ENCODE peak calls at places on chromosome 17, in four cellular contexts. I, Z, H and T are unnamed samples.

GRCh38 chr17:82787081-82787848 is 35.4 kb downstream of the TBCD start:
- DNase-seq in I (no peak), Z (no peak), H (no peak), T (no peak)

GRCh38 chr17:82332669-82333278 is 792 bp downstream of the SECTM1 start:
- DNase-seq in I (peak), Z (peak), H (no peak), T (peak)

GRCh38 chr17:78925234-78925633 is at the start of gene TIMP2:
- DNase-seq in I (peak), Z (no peak), H (no peak), T (peak)

GRCh38 chr17:17780941-17781590 is 55.7 kb downstream of the SREBF1 start:
- DNase-seq in I (peak), Z (no peak), H (no peak), T (no peak)

GRCh38 chr17:76562734-76563148 is 22.9 kb downstream of the PRCD start:
- DNase-seq in I (peak), Z (no peak), H (no peak), T (no peak)

GRCh38 chr17:37535906-37536305 is 46.2 kb downstream of the DUSP14 start:
- DNase-seq in I (no peak), Z (no peak), H (no peak), T (no peak)

GRCh38 chr17:5822281-5823060 is 238.2 kb upstream of the NLRP1 start:
- DNase-seq in I (no peak), Z (no peak), H (no peak), T (no peak)

GRCh38 chr17:38636054-38636453 is 30.3 kb upstream of the SRCIN1 start:
- DNase-seq in I (no peak), Z (no peak), H (no peak), T (peak)

GRCh38 chr17:182164-182751 is 808 bp upstream of the DOC2B start:
- DNase-seq in I (no peak), Z (no peak), H (no peak), T (peak)

GRCh38 chr17:59521465-59522126 is 43.8 kb upstream of the DHX40 start:
- DNase-seq in I (peak), Z (peak), H (peak), T (peak)

GRCh38 chr17:63984651-63985386 is 12.1 kb upstream of the SCN4A start:
- DNase-seq in I (no peak), Z (peak), H (no peak), T (no peak)

GRCh38 chr17:64095144-64095882 is 34.6 kb downstream of the ERN1 start:
- DNase-seq in I (no peak), Z (peak), H (no peak), T (no peak)

GRCh38 chr17:49676276-49676868 is 1.5 kb downstream of the SPOP start:
- DNase-seq in I (no peak), Z (no peak), H (peak), T (no peak)

GRCh38 chr17:61251939-61252865 is 147.4 kb upstream of the TBX2 start:
- DNase-seq in I (peak), Z (no peak), H (no peak), T (no peak)

GRCh38 chr17:82064433-82065192 is 991 bp downstream of the DUS1L start:
- DNase-seq in I (no peak), Z (no peak), H (no peak), T (no peak)

GRCh38 chr17:58789160-58789559 is 33.5 kb downstream of the PPM1E start:
- DNase-seq in I (no peak), Z (no peak), H (no peak), T (no peak)

GRCh38 chr17:81906476-81907218 is 4.6 kb downstream of the PCYT2 start:
- DNase-seq in I (no peak), Z (no peak), H (no peak), T (peak)

GRCh38 chr17:47235923-47236322 is 17.7 kb upstream of the ITGB3 start:
- DNase-seq in I (no peak), Z (no peak), H (no peak), T (no peak)

GRCh38 chr17:2980211-2980903 is 83.0 kb downstream of the OR1D5 start:
- DNase-seq in I (no peak), Z (no peak), H (no peak), T (no peak)

GRCh38 chr17:54836723-54837462 is 63.8 kb upstream of the TOM1L1 start:
- DNase-seq in I (no peak), Z (no peak), H (no peak), T (no peak)

GRCh38 chr17:41404024-41404651 is 6.7 kb upstream of the KRT31 start:
- DNase-seq in I (no peak), Z (peak), H (no peak), T (no peak)

GRCh38 chr17:72182256-72182890 is 61.6 kb downstream of the SOX9 start:
- DNase-seq in I (no peak), Z (no peak), H (no peak), T (no peak)

GRCh38 chr17:75806822-75807500 is 22.4 kb downstream of the UNK start:
- DNase-seq in I (no peak), Z (no peak), H (no peak), T (no peak)

GRCh38 chr17:48162946-48163506 is 55.5 kb downstream of the SNX11 start:
- DNase-seq in I (no peak), Z (no peak), H (no peak), T (no peak)

GRCh38 chr17:7650509-7651096 is at the start of gene ATP1B2:
- DNase-seq in I (peak), Z (no peak), H (no peak), T (peak)

GRCh38 chr17:29592850-29593545 is at the start of gene ANKRD13B:
- DNase-seq in I (peak), Z (no peak), H (no peak), T (peak)

DNA sequence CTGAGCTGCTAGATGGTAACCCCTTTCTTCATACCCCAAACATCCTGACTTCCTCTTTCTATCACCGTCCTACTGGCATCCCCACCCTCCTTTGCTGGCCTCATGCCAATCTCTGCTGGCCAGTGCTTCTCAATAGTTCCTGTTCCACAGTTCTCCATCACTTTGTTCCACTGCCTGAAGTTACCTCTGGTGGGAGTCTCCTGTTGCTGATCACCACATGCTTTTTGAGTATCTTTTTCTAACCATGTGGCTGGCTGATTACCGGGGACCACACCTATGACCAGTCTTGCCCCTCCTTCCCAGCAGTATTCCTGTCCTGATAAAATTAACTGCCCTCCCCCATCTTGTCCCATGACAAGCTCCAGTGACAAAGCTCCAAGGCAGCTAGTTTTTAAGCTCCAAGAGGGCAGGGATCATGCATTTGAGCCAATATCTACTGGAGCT is 380.4 kb upstream of the CCL2 start:
- DNase-seq in I (no peak), Z (no peak), H (no peak), T (no peak)
- TF ChIP-seq JUND in I (no peak), Z (no peak), H (no peak), T (no peak)

DNA sequence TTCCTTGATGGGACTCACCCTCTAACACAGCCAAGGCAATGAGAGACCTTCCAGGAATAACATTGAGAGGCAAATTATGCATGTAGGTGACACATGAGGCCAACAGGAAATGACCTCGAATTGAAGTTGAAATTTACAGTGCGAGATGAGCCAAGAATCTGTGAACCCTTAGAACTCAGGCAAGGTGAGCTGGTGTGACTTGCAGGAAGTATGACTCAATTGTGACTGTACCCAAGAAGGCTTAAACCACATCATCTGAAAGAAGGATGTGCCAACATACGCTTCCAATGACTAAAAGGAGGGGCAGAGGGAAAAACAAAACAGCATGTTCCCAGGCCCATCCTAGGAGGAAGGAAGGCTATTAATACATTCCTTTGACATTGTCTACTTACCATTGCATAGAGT is 44.8 kb downstream of the PITPNC1 start:
- DNase-seq in I (no peak), Z (peak), H (peak), T (no peak)
- TF ChIP-seq JUND in I (peak), Z (peak), H (peak), T (no peak)

DNA sequence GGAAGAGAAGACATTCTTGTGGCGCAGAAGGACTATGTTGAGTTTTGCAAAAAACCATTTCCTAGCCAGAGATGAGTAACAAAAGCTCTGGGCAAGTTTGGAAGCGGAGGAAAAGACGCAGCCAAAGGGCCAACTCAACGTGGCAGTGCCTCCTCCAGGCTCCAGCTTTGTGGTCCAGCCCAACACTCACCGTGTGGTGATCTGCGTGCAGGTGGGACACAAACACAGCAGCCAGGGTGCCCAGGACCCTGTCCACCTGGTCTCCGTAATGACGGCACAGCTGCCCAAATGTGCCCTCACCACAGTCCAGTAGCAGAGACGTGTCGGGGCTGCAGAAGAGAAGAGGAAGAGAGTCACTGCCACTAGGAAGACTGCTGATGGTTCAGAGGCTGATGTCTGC is 21.5 kb downstream of the ELAC2 start:
- DNase-seq in I (no peak), Z (no peak), H (no peak), T (no peak)
- TF ChIP-seq JUND in I (no peak), Z (no peak), H (no peak), T (no peak)

GRCh38 chr17:40317880-40318834 is 9.2 kb downstream of the RARA start:
- DNase-seq in I (peak), Z (peak), H (peak), T (peak)

GRCh38 chr17:40320771-40321501 is 12.0 kb downstream of the RARA start:
- DNase-seq in I (no peak), Z (no peak), H (no peak), T (no peak)

GRCh38 chr17:40319651-40320550 is 10.9 kb downstream of the RARA start:
- DNase-seq in I (peak), Z (no peak), H (no peak), T (peak)

GRCh38 chr17:40317345-40317873 is 8.4 kb downstream of the RARA start:
- DNase-seq in I (peak), Z (peak), H (no peak), T (peak)

DNA sequence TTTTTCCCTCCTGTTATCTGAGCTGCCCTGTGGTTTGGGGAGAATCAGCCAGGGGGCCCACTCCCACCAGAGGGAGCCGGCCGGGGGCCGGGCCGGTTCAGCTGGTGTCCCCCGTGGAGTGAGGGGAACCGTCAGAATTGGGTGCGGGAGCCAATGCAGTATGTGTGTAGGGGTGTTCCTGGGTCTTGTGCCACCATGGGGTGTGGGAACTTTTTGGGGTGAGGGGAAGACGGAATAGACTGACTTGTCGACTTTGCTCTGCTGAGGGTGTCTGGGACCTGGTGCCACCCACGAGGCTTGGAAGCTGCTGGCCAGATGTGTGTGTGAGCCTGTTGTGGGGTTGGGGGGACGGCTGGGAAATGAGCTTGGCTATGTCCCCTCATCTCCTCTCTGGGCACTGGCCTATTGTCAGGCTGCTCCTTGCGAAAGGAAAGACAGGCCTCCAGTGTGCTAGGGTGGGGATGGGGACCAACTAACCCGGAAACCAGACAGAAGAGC is 9.9 kb downstream of the RARA start:
- DNase-seq in I (peak), Z (no peak), H (no peak), T (peak)
- TF ChIP-seq JUND in I (no peak), Z (no peak), H (no peak), T (no peak)

GRCh38 chr17:66373944-66374817 is 71.8 kb downstream of the PRKCA start:
- DNase-seq in I (peak), Z (no peak), H (no peak), T (no peak)
- TF ChIP-seq JUND in I (no peak), Z (no peak), H (no peak), T (no peak)

GRCh38 chr17:57514614-57515013 is 230.5 kb downstream of the CCDC182 start:
- DNase-seq in I (no peak), Z (no peak), H (no peak), T (peak)
- TF ChIP-seq JUND in I (no peak), Z (no peak), H (no peak), T (no peak)

GRCh38 chr17:45019177-45019711 is 32.2 kb downstream of the DCAKD start:
- DNase-seq in I (peak), Z (no peak), H (no peak), T (peak)
- TF ChIP-seq JUND in I (no peak), Z (no peak), H (no peak), T (no peak)